ENCODE peak calls at places on chromosomes 13 and 19, in seven cellular contexts. One of them, this sample, is unnamed.

GRCh38 chr19:31278555-31279435 is 70.4 kb downstream of the TSHZ3 start:
- DNase-seq in progenitor cell of endocrine pancreas: no peak
- DNase-seq in skeletal muscle cell: no peak
- DNase-seq in T-helper 1 cell: no peak
- DNase-seq in CD8-positive, alpha-beta memory T cell: no peak
- DNase-seq in right lobe of liver: peak
- DNase-seq in amniotic stem cell: no peak
- DNase-seq in this sample: no peak

GRCh38 chr19:29268721-29269483 is 56.0 kb upstream of the UQCRFS1 start:
- DNase-seq in progenitor cell of endocrine pancreas: no peak
- DNase-seq in skeletal muscle cell: no peak
- DNase-seq in T-helper 1 cell: no peak
- DNase-seq in CD8-positive, alpha-beta memory T cell: no peak
- DNase-seq in right lobe of liver: no peak
- DNase-seq in amniotic stem cell: no peak
- DNase-seq in this sample: no peak

GRCh38 chr19:799076-799881 is 2.0 kb downstream of the PTBP1 start:
- DNase-seq in progenitor cell of endocrine pancreas: no peak
- DNase-seq in skeletal muscle cell: no peak
- DNase-seq in T-helper 1 cell: no peak
- DNase-seq in CD8-positive, alpha-beta memory T cell: no peak
- DNase-seq in right lobe of liver: no peak
- DNase-seq in amniotic stem cell: no peak
- DNase-seq in this sample: no peak

GRCh38 chr19:46478356-46478986 is 7.1 kb upstream of the PNMA8A start:
- DNase-seq in progenitor cell of endocrine pancreas: no peak
- DNase-seq in skeletal muscle cell: no peak
- DNase-seq in T-helper 1 cell: no peak
- DNase-seq in CD8-positive, alpha-beta memory T cell: no peak
- DNase-seq in right lobe of liver: no peak
- DNase-seq in amniotic stem cell: no peak
- DNase-seq in this sample: no peak

GRCh38 chr19:35291259-35291658 is 702 bp upstream of the MAG start:
- DNase-seq in progenitor cell of endocrine pancreas: no peak
- DNase-seq in skeletal muscle cell: no peak
- DNase-seq in T-helper 1 cell: no peak
- DNase-seq in CD8-positive, alpha-beta memory T cell: no peak
- DNase-seq in right lobe of liver: no peak
- DNase-seq in amniotic stem cell: no peak
- DNase-seq in this sample: no peak

GRCh38 chr13:94112227-94112626 is 367.3 kb downstream of the DCT start:
- DNase-seq in progenitor cell of endocrine pancreas: no peak
- DNase-seq in skeletal muscle cell: peak
- DNase-seq in T-helper 1 cell: no peak
- DNase-seq in CD8-positive, alpha-beta memory T cell: no peak
- DNase-seq in right lobe of liver: peak
- DNase-seq in amniotic stem cell: peak
- DNase-seq in this sample: peak

GRCh38 chr13:53276265-53276664 is 247.7 kb downstream of the OLFM4 start:
- DNase-seq in progenitor cell of endocrine pancreas: no peak
- DNase-seq in skeletal muscle cell: no peak
- DNase-seq in T-helper 1 cell: no peak
- DNase-seq in CD8-positive, alpha-beta memory T cell: no peak
- DNase-seq in right lobe of liver: no peak
- DNase-seq in amniotic stem cell: no peak
- DNase-seq in this sample: no peak

GRCh38 chr13:38783992-38784875 is 97.4 kb downstream of the FREM2 start:
- DNase-seq in progenitor cell of endocrine pancreas: no peak
- DNase-seq in skeletal muscle cell: no peak
- DNase-seq in T-helper 1 cell: no peak
- DNase-seq in CD8-positive, alpha-beta memory T cell: no peak
- DNase-seq in right lobe of liver: peak
- DNase-seq in amniotic stem cell: no peak
- DNase-seq in this sample: peak

GRCh38 chr13:97945792-97946419 is 7.6 kb upstream of the IPO5 start:
- DNase-seq in progenitor cell of endocrine pancreas: no peak
- DNase-seq in skeletal muscle cell: no peak
- DNase-seq in T-helper 1 cell: no peak
- DNase-seq in CD8-positive, alpha-beta memory T cell: no peak
- DNase-seq in right lobe of liver: no peak
- DNase-seq in amniotic stem cell: no peak
- DNase-seq in this sample: no peak

GRCh38 chr13:29677627-29678026 is 82.1 kb upstream of the SLC7A1 start:
- DNase-seq in progenitor cell of endocrine pancreas: no peak
- DNase-seq in skeletal muscle cell: no peak
- DNase-seq in T-helper 1 cell: no peak
- DNase-seq in CD8-positive, alpha-beta memory T cell: no peak
- DNase-seq in right lobe of liver: no peak
- DNase-seq in amniotic stem cell: no peak
- DNase-seq in this sample: no peak

GRCh38 chr19:17406039-17406886 is 833 bp upstream of the BST2 start:
- DNase-seq in progenitor cell of endocrine pancreas: no peak
- DNase-seq in skeletal muscle cell: peak
- DNase-seq in T-helper 1 cell: no peak
- DNase-seq in CD8-positive, alpha-beta memory T cell: no peak
- DNase-seq in right lobe of liver: no peak
- DNase-seq in amniotic stem cell: no peak
- DNase-seq in this sample: no peak

GRCh38 chr19:812819-813358 is 8.9 kb downstream of the PLPPR3 start:
- DNase-seq in progenitor cell of endocrine pancreas: no peak
- DNase-seq in skeletal muscle cell: no peak
- DNase-seq in T-helper 1 cell: no peak
- DNase-seq in CD8-positive, alpha-beta memory T cell: no peak
- DNase-seq in right lobe of liver: no peak
- DNase-seq in amniotic stem cell: no peak
- DNase-seq in this sample: no peak